ENCODE peak calls at places on chromosomes 16 and 17, in five cellular contexts. H is cardiac muscle cell, Q is neural progenitor cell, J is lung, S is fibroblast of the aortic adventitia. P is an unnamed sample.

GRCh38 chr17:43418441-43419374 is 19.9 kb downstream of the ARL4D start:
- DNase-seq in H (peak), Q (peak), J (no peak), S (peak), P (no peak)

GRCh38 chr16:24007934-24008333 is 172.2 kb downstream of the PRKCB start:
- DNase-seq in H (no peak), Q (no peak), J (no peak), S (no peak), P (no peak)

GRCh38 chr17:9367186-9367585 is 208.4 kb downstream of the STX8 start:
- DNase-seq in H (no peak), Q (no peak), J (no peak), S (no peak), P (no peak)

GRCh38 chr17:17675925-17676534 is 5.2 kb upstream of the RAI1 start:
- DNase-seq in H (no peak), Q (no peak), J (no peak), S (no peak), P (no peak)

GRCh38 chr17:1779571-1780074 is 17.8 kb downstream of the SERPINF1 start:
- DNase-seq in H (peak), Q (no peak), J (peak), S (peak), P (no peak)

GRCh38 chr17:7072406-7072805 is 7.6 kb downstream of the CLEC10A start:
- DNase-seq in H (no peak), Q (no peak), J (no peak), S (no peak), P (no peak)

GRCh38 chr17:63445571-63446217 is 412 bp downstream of the CYB561 start:
- DNase-seq in H (peak), Q (peak), J (peak), S (peak), P (peak)

GRCh38 chr16:17451835-17452234 is 18.9 kb downstream of the XYLT1 start:
- DNase-seq in H (no peak), Q (no peak), J (no peak), S (no peak), P (no peak)

GRCh38 chr17:43217614-43218087 is 6.0 kb downstream of the TMEM106A start:
- DNase-seq in H (no peak), Q (no peak), J (no peak), S (no peak), P (no peak)

GRCh38 chr17:41329279-41329925 is 13.9 kb upstream of the KRTAP17-1 start:
- DNase-seq in H (peak), Q (peak), J (peak), S (peak), P (no peak)

GRCh38 chr17:48374650-48375230 is 55.3 kb downstream of the SKAP1 start:
- DNase-seq in H (peak), Q (peak), J (no peak), S (no peak), P (peak)

GRCh38 chr16:28503470-28504259 is 3.0 kb downstream of the IL27 start:
- DNase-seq in H (no peak), Q (no peak), J (no peak), S (no peak), P (peak)

GRCh38 chr17:77328823-77329740 is 188.3 kb downstream of the SEC14L1 start:
- DNase-seq in H (no peak), Q (no peak), J (peak), S (no peak), P (no peak)

GRCh38 chr16:24689128-24689527 is 40.3 kb upstream of the TNRC6A start:
- DNase-seq in H (peak), Q (peak), J (no peak), S (peak), P (no peak)

GRCh38 chr17:42281571-42282096 is 5.4 kb upstream of the STAT5B start:
- DNase-seq in H (no peak), Q (peak), J (no peak), S (no peak), P (no peak)

GRCh38 chr17:66150708-66151107 is 41.2 kb downstream of the CEP112 start:
- DNase-seq in H (no peak), Q (no peak), J (no peak), S (no peak), P (no peak)

GRCh38 chr16:3992297-3993051 is 112.0 kb upstream of the CREBBP start:
- DNase-seq in H (no peak), Q (peak), J (peak), S (no peak), P (no peak)

GRCh38 chr16:49737541-49737940 is 118.4 kb downstream of the ZNF423 start:
- DNase-seq in H (no peak), Q (no peak), J (no peak), S (no peak), P (no peak)

GRCh38 chr17:76304226-76305134 is 3.6 kb downstream of the QRICH2 start:
- DNase-seq in H (no peak), Q (no peak), J (no peak), S (no peak), P (no peak)

GRCh38 chr17:45783593-45784292 is 377 bp upstream of the CRHR1 start:
- DNase-seq in H (peak), Q (peak), J (no peak), S (no peak), P (peak)

GRCh38 chr16:89055894-89056555 is 37.6 kb upstream of the ACSF3 start:
- DNase-seq in H (no peak), Q (no peak), J (no peak), S (no peak), P (no peak)

GRCh38 chr16:86876499-86876898 is 298.1 kb downstream of the FOXL1 start:
- DNase-seq in H (no peak), Q (no peak), J (no peak), S (no peak), P (no peak)

GRCh38 chr17:63930951-63931575 is 1.1 kb downstream of the CD79B start:
- DNase-seq in H (peak), Q (peak), J (peak), S (no peak), P (peak)

GRCh38 chr17:20235747-20236146 is 226.6 kb downstream of the SPECC1 start:
- DNase-seq in H (no peak), Q (no peak), J (no peak), S (no peak), P (no peak)

GRCh38 chr16:2816751-2817495 is at the start of gene PRSS21:
- DNase-seq in H (no peak), Q (no peak), J (no peak), S (no peak), P (peak)

GRCh38 chr16:71645450-71645849 is 19.5 kb downstream of the MARVELD3 start:
- DNase-seq in H (peak), Q (peak), J (no peak), S (peak), P (peak)

GRCh38 chr17:43427362-43428043 is 28.7 kb downstream of the ARL4D start:
- DNase-seq in H (no peak), Q (no peak), J (no peak), S (no peak), P (no peak)

GRCh38 chr17:13158511-13159240 is 140.8 kb upstream of the ELAC2 start:
- DNase-seq in H (no peak), Q (no peak), J (no peak), S (no peak), P (no peak)

GRCh38 chr16:49592507-49593422 is 219.2 kb downstream of the C16orf78 start:
- DNase-seq in H (peak), Q (peak), J (no peak), S (peak), P (peak)

GRCh38 chr17:1953866-1954265 is 71.3 kb downstream of the RTN4RL1 start:
- DNase-seq in H (no peak), Q (no peak), J (no peak), S (no peak), P (no peak)

GRCh38 chr17:9239260-9239820 is 218.0 kb downstream of the NTN1 start:
- DNase-seq in H (no peak), Q (no peak), J (no peak), S (no peak), P (no peak)

GRCh38 chr17:8377422-8377821 is 918 bp upstream of the KRABD2 start:
- DNase-seq in H (no peak), Q (no peak), J (no peak), S (no peak), P (no peak)

GRCh38 chr17:42456223-42457106 is 2.2 kb upstream of the ATP6V0A1 start:
- DNase-seq in H (peak), Q (no peak), J (no peak), S (peak), P (peak)

GRCh38 chr16:87318158-87318644 is 1.0 kb upstream of the C16orf95 start:
- DNase-seq in H (peak), Q (no peak), J (peak), S (no peak), P (no peak)

GRCh38 chr17:46857600-46857999 is 6.2 kb downstream of the WNT9B start:
- DNase-seq in H (no peak), Q (no peak), J (no peak), S (no peak), P (no peak)

GRCh38 chr17:77167472-77168306 is 26.9 kb downstream of the SEC14L1 start:
- DNase-seq in H (no peak), Q (no peak), J (no peak), S (no peak), P (no peak)

GRCh38 chr17:9928601-9929341 is 23.7 kb upstream of the RCVRN start:
- DNase-seq in H (peak), Q (peak), J (no peak), S (peak), P (no peak)

GRCh38 chr17:16568541-16569357 is at the start of gene ZNF287:
- DNase-seq in H (peak), Q (peak), J (peak), S (peak), P (peak)

GRCh38 chr17:28320215-28321061 is 1.4 kb downstream of the TMEM97 start:
- DNase-seq in H (no peak), Q (no peak), J (peak), S (no peak), P (no peak)

GRCh38 chr17:28315846-28316705 is 2.9 kb upstream of the TMEM97 start:
- DNase-seq in H (no peak), Q (no peak), J (no peak), S (no peak), P (no peak)

GRCh38 chr17:28317099-28317964 is 1.7 kb upstream of the TMEM97 start:
- DNase-seq in H (no peak), Q (no peak), J (no peak), S (no peak), P (no peak)

GRCh38 chr17:28317965-28318758 is 838 bp upstream of the TMEM97 start:
- DNase-seq in H (peak), Q (peak), J (no peak), S (no peak), P (no peak)

GRCh38 chr17:28318759-28319660 is at the start of gene TMEM97:
- DNase-seq in H (peak), Q (peak), J (peak), S (peak), P (peak)
- TF ChIP-seq CTCF in H (peak), Q (no peak), J (no peak), S (peak), P (peak)

DNA sequence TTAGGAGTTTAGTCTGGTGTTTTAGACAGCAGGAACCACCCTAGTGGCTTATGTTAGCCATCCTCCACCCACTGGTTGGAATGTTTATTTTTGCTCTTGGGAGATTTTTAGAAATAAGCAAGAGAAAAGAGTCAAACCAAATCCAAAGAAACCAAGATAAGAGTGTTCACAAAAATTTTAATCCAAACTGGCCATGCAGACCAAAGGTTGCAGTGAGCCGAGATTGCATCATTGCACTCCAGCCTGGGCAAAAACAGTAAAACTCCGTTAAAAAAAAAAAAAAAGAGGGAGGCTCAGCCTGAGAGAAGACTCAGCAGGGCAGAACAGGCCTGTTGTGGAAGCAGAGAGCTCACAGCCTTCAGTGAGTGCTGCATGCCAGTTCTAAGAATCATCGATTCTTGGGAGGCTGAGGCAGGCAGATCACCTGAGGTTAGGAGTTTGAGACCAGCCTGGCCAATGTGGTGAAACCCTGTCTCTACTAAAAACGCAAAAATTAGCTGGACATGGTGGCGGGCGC is 12.2 kb upstream of the C16orf54 start:
- DNase-seq in H (peak), Q (no peak), J (no peak), S (peak), P (no peak)
- TF ChIP-seq CTCF in H (peak), Q (no peak), J (no peak), S (peak), P (no peak)

GRCh38 chr16:66275795-66276428 is 90.6 kb upstream of the CDH5 start:
- DNase-seq in H (peak), Q (peak), J (peak), S (peak), P (peak)
- TF ChIP-seq CTCF in H (peak), Q (peak), J (peak), S (peak), P (peak)

DNA sequence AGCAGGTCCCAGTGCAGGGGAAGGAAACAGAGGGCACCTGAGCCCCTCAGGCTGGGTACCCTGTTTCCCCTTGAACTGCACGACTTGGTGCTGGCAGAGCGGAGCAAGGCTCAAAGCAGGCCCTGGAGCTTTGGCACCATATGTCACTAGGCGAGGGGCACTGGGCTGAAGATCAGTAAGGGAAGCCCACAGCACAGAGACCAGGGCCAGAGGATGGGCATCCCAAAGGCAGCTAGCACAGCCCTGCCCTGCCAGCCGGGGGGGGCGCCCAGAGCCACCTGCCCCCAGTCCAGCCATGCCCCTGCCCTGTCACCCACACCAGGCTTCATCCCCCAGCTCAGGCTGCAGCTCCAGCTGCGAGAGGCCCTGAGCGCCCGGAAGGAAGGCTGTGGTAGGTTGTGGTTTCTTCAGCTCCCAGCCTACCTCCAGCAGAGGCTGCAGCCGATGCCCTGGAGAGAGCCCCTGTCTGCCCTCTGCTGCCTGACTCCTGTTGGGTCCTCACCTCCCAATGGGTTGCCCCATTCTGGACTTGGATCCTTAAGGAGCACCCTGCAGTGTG is 10.9 kb downstream of the NHERF1 start:
- DNase-seq in H (no peak), Q (no peak), J (no peak), S (no peak), P (peak)
- TF ChIP-seq CTCF in H (no peak), Q (no peak), J (no peak), S (no peak), P (peak)

DNA sequence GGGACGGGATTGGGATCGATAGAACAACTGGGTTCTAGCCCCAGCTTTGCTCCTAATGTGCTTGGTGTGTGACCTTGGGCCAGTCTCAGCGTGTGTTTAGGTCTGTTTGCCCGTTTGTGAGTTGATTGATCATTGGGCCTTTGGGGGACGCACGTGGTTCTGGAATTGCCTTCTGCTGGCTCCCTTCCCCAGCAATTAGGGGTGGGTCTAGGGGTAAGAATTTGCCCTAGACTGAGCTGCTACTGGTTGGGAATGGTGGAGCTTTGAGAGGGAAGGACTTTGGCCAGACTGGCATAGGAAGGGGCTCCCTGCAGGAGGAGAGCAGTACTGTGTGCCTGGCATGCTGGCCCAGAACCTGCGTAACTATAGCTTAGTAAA is 1.5 kb downstream of the SPNS2 start:
- DNase-seq in H (no peak), Q (no peak), J (no peak), S (no peak), P (no peak)
- TF ChIP-seq CTCF in H (no peak), Q (no peak), J (no peak), S (no peak), P (no peak)

GRCh38 chr16:30958164-30959083 is 870 bp downstream of the SETD1A start:
- DNase-seq in H (peak), Q (peak), J (peak), S (peak), P (peak)

GRCh38 chr16:30954993-30955392 is 2.6 kb upstream of the SETD1A start:
- DNase-seq in H (no peak), Q (no peak), J (no peak), S (no peak), P (no peak)

GRCh38 chr16:30953511-30954124 is 3.9 kb upstream of the SETD1A start:
- DNase-seq in H (peak), Q (peak), J (peak), S (peak), P (no peak)

GRCh38 chr16:30957456-30958163 is at the start of gene SETD1A:
- DNase-seq in H (peak), Q (peak), J (peak), S (peak), P (peak)

GRCh38 chr16:30956601-30957455 is 726 bp upstream of the SETD1A start:
- DNase-seq in H (peak), Q (peak), J (peak), S (peak), P (peak)
- TF ChIP-seq CTCF in H (peak), Q (peak), J (peak), S (peak), P (peak)

GRCh38 chr16:1690810-1691209 is 12.7 kb downstream of the JPT2 start:
- DNase-seq in H (no peak), Q (no peak), J (no peak), S (no peak), P (no peak)

GRCh38 chr16:1689853-1690252 is 11.8 kb downstream of the JPT2 start:
- DNase-seq in H (no peak), Q (no peak), J (no peak), S (no peak), P (no peak)

GRCh38 chr16:1691956-1692355 is 13.9 kb downstream of the JPT2 start:
- DNase-seq in H (peak), Q (no peak), J (no peak), S (peak), P (no peak)

GRCh38 chr16:1688807-1689560 is 10.9 kb downstream of the JPT2 start:
- DNase-seq in H (peak), Q (no peak), J (peak), S (peak), P (no peak)

GRCh38 chr16:1691276-1691675 is 13.2 kb downstream of the JPT2 start:
- DNase-seq in H (peak), Q (no peak), J (no peak), S (peak), P (no peak)
- TF ChIP-seq CTCF in H (peak), Q (no peak), J (no peak), S (peak), P (no peak)

DNA sequence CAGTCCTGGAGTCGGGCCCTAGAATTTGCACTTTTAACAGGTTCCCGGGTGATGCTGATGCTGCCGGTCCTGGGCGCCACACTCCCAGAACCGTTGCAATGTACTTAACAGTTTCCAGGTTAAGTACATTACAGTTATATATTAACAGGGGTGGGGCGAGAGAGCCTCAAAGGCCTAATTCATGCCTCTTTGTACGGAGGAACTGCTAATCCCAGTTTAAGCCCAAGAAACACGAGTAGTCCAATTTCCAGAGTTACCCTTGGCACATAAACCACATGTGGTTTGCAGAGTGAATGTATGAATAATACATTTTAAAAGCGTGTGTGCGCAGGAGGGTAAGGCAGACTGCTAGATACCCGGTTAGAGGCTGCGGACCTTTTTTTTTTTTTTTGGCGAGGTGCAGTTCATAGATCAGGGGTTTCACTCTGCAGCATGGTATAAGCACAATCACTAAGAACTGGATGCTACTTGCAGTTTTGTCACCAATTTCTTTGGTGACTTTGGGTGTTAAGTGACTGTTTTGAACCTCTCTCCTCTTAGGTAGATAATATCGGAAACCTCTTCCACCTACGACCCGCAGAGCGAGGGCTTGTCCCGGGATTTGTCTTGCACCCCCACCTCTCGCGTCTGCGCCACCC is 714 bp downstream of the COX11 start:
- DNase-seq in H (peak), Q (peak), J (no peak), S (peak), P (peak)
- TF ChIP-seq CTCF in H (peak), Q (no peak), J (no peak), S (no peak), P (no peak)

DNA sequence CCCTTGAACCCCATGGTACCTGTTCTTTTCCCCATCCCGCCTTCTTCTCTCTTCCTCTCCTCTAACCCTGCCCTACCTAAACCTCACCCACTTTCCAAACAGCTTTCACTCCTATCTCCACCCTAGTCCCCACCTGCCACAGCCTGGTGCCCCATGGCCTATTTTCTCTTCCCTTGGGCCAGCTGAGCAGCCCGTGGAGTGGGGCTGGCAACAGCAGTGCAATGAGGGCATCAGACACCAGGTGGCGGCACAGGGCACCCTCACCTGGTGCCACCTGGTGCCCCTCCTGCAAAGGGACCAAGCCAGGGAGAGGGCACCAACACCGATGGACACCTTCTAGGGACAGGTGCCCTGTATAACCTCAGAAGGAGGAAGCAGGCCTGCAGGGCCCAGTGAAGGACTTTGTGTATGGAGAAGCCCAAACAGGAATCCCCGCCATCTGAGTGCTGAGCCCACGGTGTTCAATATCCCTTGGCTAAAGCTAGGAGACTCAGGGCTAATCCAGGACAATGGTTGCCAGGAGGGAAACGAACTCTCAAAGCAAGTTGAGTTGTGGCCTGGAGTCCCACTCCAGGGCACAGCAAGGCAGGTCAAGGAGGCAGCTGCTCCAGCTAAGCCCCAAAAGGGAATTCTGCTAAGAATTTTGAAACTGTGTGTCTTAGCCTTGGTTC is 4.0 kb upstream of the ABCC3 start:
- DNase-seq in H (peak), Q (peak), J (peak), S (no peak), P (peak)
- TF ChIP-seq CTCF in H (peak), Q (peak), J (peak), S (peak), P (peak)